ENCODE peak calls at places on chromosomes 6 and 20, in five cellular contexts. U is lung, Q is body of pancreas, A is PC-3, S is colonic mucosa. Y is an unnamed sample. For H3K4me1, the result is how much of the 10 kb centered on the place peaks cover.

GRCh38 chr6:29826271-29826670 is 1.4 kb upstream of the HLA-G start:
- DNase-seq in U (no peak), Q (no peak), A (peak), S (no peak), Y (no peak)

GRCh38 chr6:71410681-71411080 is 122.1 kb downstream of the OGFRL1 start:
- DNase-seq in U (no peak), Q (no peak), A (no peak), S (no peak), Y (no peak)

GRCh38 chr20:1938464-1939269 is 43.5 kb downstream of the SIRPA start:
- DNase-seq in U (no peak), Q (no peak), A (no peak), S (no peak), Y (peak)

GRCh38 chr6:72703093-72703492 is 81.2 kb downstream of the KCNQ5 start:
- DNase-seq in U (no peak), Q (no peak), A (no peak), S (no peak), Y (no peak)

GRCh38 chr6:35634316-35634715 is 54.4 kb downstream of the FKBP5 start:
- DNase-seq in U (no peak), Q (peak), A (no peak), S (peak), Y (no peak)

GRCh38 chr20:58048096-58048702 is 180.3 kb downstream of the ANKRD60 start:
- DNase-seq in U (peak), Q (no peak), A (peak), S (no peak), Y (no peak)

GRCh38 chr6:155883334-155883731 is 427.7 kb upstream of the NOX3 start:
- DNase-seq in U (no peak), Q (no peak), A (no peak), S (no peak), Y (no peak)

GRCh38 chr6:160519603-160520042 is 144.5 kb downstream of the LPA start:
- DNase-seq in U (no peak), Q (no peak), A (peak), S (no peak), Y (no peak)

GRCh38 chr20:41173791-41174341 is 36.5 kb downstream of the PLCG1 start:
- DNase-seq in U (no peak), Q (no peak), A (no peak), S (peak), Y (no peak)

GRCh38 chr20:48930035-48930434 is 8.5 kb downstream of the ARFGEF2 start:
- DNase-seq in U (no peak), Q (no peak), A (no peak), S (no peak), Y (no peak)

GRCh38 chr20:46126440-46127056 is 8.4 kb downstream of the CD40 start:
- DNase-seq in U (no peak), Q (no peak), A (peak), S (no peak), Y (no peak)

GRCh38 chr6:69866351-69867074 is at the start of gene COL19A1:
- DNase-seq in U (no peak), Q (peak), A (peak), S (peak), Y (peak)

GRCh38 chr20:23234311-23235078 is 116.1 kb upstream of the NXT1 start:
- DNase-seq in U (no peak), Q (no peak), A (no peak), S (no peak), Y (no peak)

GRCh38 chr6:148984516-148985056 is 237.8 kb downstream of the UST start:
- DNase-seq in U (no peak), Q (no peak), A (no peak), S (no peak), Y (no peak)

GRCh38 chr6:157194643-157195042 is 128.7 kb downstream of the TMEM242 start:
- DNase-seq in U (no peak), Q (no peak), A (peak), S (no peak), Y (no peak)

GRCh38 chr20:757509-757908 is 10.8 kb downstream of the SLC52A3 start:
- DNase-seq in U (no peak), Q (no peak), A (no peak), S (no peak), Y (no peak)

GRCh38 chr6:137698636-137699035 is 168.4 kb upstream of the TNFAIP3 start:
- DNase-seq in U (no peak), Q (peak), A (no peak), S (no peak), Y (no peak)

GRCh38 chr6:10964684-10965083 is 77.8 kb downstream of the SYCP2L start:
- DNase-seq in U (no peak), Q (no peak), A (no peak), S (no peak), Y (no peak)

GRCh38 chr6:113009682-113010081 is 662.6 kb downstream of the RFPL4B start:
- DNase-seq in U (no peak), Q (no peak), A (no peak), S (no peak), Y (no peak)

GRCh38 chr20:16699287-16699686 is 30.5 kb upstream of the SNRPB2 start:
- DNase-seq in U (no peak), Q (no peak), A (no peak), S (no peak), Y (no peak)

GRCh38 chr20:32909896-32910571 is 51.3 kb downstream of the EFCAB8 start:
- DNase-seq in U (no peak), Q (no peak), A (no peak), S (no peak), Y (no peak)

GRCh38 chr20:3659492-3660261 is 3.5 kb downstream of the GFRA4 start:
- DNase-seq in U (no peak), Q (no peak), A (no peak), S (no peak), Y (no peak)

GRCh38 chr6:87483929-87484328 is 11.2 kb downstream of the SLC35A1 start:
- DNase-seq in U (no peak), Q (no peak), A (peak), S (no peak), Y (no peak)

GRCh38 chr6:138931660-138932059 is 56.4 kb downstream of the REPS1 start:
- DNase-seq in U (no peak), Q (no peak), A (no peak), S (no peak), Y (no peak)

GRCh38 chr6:19694697-19695096 is 142.5 kb upstream of the ID4 start:
- DNase-seq in U (no peak), Q (no peak), A (no peak), S (no peak), Y (no peak)

GRCh38 chr6:2976571-2977085 is 5.3 kb upstream of the SERPINB6 start:
- DNase-seq in U (no peak), Q (no peak), A (peak), S (peak), Y (no peak)

GRCh38 chr20:58982406-58983114 is 1.5 kb downstream of the NELFCD start:
- DNase-seq in U (no peak), Q (no peak), A (no peak), S (no peak), Y (no peak)

GRCh38 chr20:46583411-46584214 is 33.2 kb upstream of the OCSTAMP start:
- DNase-seq in U (no peak), Q (no peak), A (no peak), S (no peak), Y (no peak)

GRCh38 chr6:7111095-7111690 is 3.4 kb downstream of the RREB1 start:
- DNase-seq in U (no peak), Q (no peak), A (no peak), S (no peak), Y (no peak)

GRCh38 chr20:50376888-50377459 is 133.2 kb upstream of the PTPN1 start:
- DNase-seq in U (no peak), Q (no peak), A (peak), S (no peak), Y (no peak)

GRCh38 chr6:168117942-168118341 is 38.9 kb upstream of the FRMD1 start:
- DNase-seq in U (no peak), Q (no peak), A (no peak), S (no peak), Y (no peak)

GRCh38 chr6:41732601-41733348 is 2.6 kb downstream of the TFEB start:
- DNase-seq in U (no peak), Q (peak), A (no peak), S (no peak), Y (no peak)

GRCh38 chr6:165611294-165611693 is 51.7 kb downstream of the PDE10A start:
- DNase-seq in U (no peak), Q (no peak), A (no peak), S (no peak), Y (no peak)

GRCh38 chr6:138724015-138724414 is 49.6 kb upstream of the CCDC28A start:
- DNase-seq in U (no peak), Q (peak), A (no peak), S (no peak), Y (peak)

GRCh38 chr6:3569817-3570216 is 113.0 kb upstream of the SLC22A23 start:
- DNase-seq in U (no peak), Q (no peak), A (no peak), S (no peak), Y (no peak)

GRCh38 chr20:44166008-44166407 is 21.0 kb downstream of the JPH2 start:
- DNase-seq in U (no peak), Q (no peak), A (peak), S (no peak), Y (no peak)

GRCh38 chr6:92201618-92202017 is 1217.7 kb downstream of the EPHA7 start:
- DNase-seq in U (no peak), Q (no peak), A (no peak), S (no peak), Y (no peak)

GRCh38 chr20:36470482-36471062 is 70.7 kb upstream of the MYL9 start:
- DNase-seq in U (no peak), Q (no peak), A (no peak), S (no peak), Y (no peak)

GRCh38 chr6:35181933-35182612 is 31.7 kb upstream of the SCUBE3 start:
- DNase-seq in U (peak), Q (peak), A (peak), S (peak), Y (no peak)

GRCh38 chr6:136526196-136526930 is 23.9 kb downstream of the MAP7 start:
- DNase-seq in U (peak), Q (peak), A (no peak), S (peak), Y (peak)
- TF ChIP-seq CTCF in U (no peak), Q (peak), A (no peak), S (peak), Y (no peak)

GRCh38 chr6:169917153-169917552 is 165.7 kb downstream of the ERMARD start:
- DNase-seq in U (no peak), Q (no peak), A (no peak), S (no peak), Y (no peak)
- H3K4me1 ChIP-seq in U (under half), Q (under half), A (under half), S (under half), Y (under half)

GRCh38 chr6:31888281-31889258 is 8.9 kb downstream of the EHMT2 start:
- DNase-seq in U (no peak), Q (no peak), A (peak), S (peak), Y (no peak)
- TF ChIP-seq CTCF in U (peak), Q (peak), A (peak), S (peak), Y (peak)

GRCh38 chr20:62814709-62815065 is 2.2 kb upstream of the COL9A3 start:
- DNase-seq in U (no peak), Q (no peak), A (no peak), S (no peak), Y (no peak)

GRCh38 chr20:62816879-62817873 is at the start of gene COL9A3:
- DNase-seq in U (no peak), Q (no peak), A (no peak), S (no peak), Y (no peak)

GRCh38 chr20:62817975-62818591 is 1.2 kb downstream of the COL9A3 start:
- DNase-seq in U (no peak), Q (no peak), A (no peak), S (no peak), Y (no peak)

GRCh38 chr20:62815066-62815991 is 1.5 kb upstream of the COL9A3 start:
- DNase-seq in U (no peak), Q (no peak), A (peak), S (no peak), Y (no peak)

GRCh38 chr20:62816031-62816878 is 595 bp upstream of the COL9A3 start:
- DNase-seq in U (no peak), Q (no peak), A (no peak), S (no peak), Y (no peak)
- H3K4me1 ChIP-seq in U (under half), Q (under half), A (under half), S (under half), Y (under half)

DNA sequence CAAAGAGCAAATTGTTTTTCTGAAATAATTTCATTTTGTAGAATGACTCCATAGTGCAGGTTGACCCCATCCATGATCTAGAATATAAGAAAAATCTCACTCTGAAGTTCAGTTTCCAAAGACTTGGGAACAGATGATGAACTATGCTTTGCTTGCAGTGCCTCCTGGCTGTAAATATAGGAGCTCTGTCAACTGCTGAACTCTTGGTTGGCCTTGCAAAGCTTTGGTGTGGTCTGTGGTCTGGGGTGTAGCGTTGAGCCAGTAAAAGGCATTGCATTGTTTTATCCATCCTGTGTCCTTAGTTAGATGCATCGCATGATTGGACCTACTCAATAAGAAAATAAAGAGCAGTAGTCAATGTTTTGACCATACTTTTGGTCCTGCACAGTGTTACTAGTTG is 104.0 kb downstream of the PLCB4 start:
- DNase-seq in U (no peak), Q (no peak), A (peak), S (no peak), Y (no peak)
- TF ChIP-seq CTCF in U (no peak), Q (no peak), A (peak), S (no peak), Y (no peak)

GRCh38 chr6:28808383-28808782 is 115.4 kb downstream of the TRIM27 start:
- DNase-seq in U (no peak), Q (no peak), A (no peak), S (no peak), Y (no peak)
- H3K4me1 ChIP-seq in U (under half), Q (under half), A (under half), S (under half), Y (under half)

DNA sequence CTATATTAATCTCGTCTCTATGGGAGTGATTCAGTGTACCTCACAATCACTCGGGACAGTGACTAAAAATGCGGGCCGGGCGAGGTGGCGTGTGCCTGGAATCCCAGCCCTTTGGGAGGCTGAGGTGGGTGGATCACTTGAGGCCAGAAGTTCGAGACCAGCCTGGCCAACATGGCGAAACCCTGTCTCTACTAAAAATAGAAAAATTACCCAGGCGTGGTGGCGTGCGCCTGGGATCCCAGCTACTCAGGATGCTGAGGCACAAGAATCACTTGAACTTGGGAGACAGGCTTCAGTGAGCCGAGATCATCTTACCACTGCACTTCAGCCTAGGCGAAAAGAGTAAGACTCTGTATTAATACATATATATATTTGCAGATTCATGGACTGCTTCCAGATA is 17.4 kb downstream of the POPDC3 start:
- DNase-seq in U (no peak), Q (no peak), A (no peak), S (no peak), Y (no peak)
- TF ChIP-seq CTCF in U (no peak), Q (no peak), A (no peak), S (no peak), Y (no peak)

DNA sequence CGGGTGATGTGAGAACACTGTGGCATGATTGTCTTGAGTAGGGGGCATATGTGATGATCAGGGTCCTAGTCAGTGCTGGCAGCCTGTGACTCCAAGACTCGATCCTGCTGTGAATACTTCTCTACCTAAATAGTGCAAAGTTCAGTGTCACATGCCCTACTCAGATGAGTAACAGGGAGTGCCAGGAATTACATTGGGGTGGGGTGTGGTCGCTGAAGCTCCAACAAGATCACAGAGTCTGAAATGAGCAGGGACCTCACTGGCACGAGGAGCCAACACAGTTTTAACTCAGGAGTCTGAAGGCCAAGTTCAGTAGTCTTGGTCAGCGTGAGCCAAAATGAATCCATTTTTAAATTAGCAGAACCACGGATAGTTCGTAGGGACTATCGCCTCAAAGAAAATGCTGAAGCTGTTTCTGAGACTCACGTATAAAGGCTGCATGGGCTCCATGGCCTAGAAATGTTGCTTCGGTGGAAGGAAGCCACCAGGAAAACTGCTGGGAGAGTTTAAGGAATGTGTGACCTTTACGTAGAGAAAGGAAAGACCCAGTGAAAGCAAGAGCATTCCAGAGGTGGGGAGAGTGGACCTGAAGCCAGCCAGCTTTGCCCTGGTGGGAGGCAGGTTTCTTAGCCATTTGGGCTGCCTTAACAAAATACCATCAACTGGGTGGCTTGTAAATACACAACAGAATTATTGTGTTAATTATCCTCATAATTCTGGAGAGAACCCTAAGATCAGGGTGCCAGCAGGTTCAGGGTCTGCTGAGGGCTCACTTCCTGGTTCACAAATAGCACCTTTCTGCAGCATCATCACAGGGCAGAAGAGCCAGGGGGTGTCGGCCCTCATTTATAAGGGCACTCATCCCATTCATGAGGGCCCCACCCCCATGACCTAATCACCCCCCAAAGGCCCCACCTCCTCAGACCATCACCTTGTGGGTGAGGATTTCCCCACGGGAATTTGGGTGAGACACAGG is 72.0 kb downstream of the RPP40 start:
- DNase-seq in U (no peak), Q (no peak), A (peak), S (peak), Y (no peak)
- H3K4me1 ChIP-seq in U (under half), Q (under half), A (under half), S (under half), Y (under half)

GRCh38 chr6:115545410-115545986 is 515.2 kb downstream of the FRK start:
- DNase-seq in U (no peak), Q (no peak), A (peak), S (no peak), Y (no peak)
- TF ChIP-seq CTCF in U (no peak), Q (no peak), A (peak), S (no peak), Y (no peak)

DNA sequence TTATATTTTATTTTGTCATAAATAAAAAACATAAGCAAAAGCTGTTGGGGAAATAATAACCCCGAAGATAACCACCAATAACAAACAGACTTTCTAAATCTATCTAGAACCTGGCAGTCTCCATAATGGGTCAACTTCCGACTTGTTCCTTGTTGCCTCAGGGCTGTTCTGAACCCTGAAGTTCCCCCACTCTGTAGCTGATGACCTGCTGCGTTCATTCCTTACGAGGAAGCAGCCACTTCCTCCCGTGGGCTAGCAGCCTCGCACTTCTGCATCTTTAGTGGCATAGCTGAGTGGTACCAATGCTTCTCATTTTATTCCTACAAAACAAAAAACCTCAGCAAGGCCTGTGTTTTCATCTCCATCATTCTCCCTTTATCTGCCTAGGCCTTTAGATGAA is 103.0 kb downstream of the PLEKHG1 start:
- DNase-seq in U (no peak), Q (peak), A (no peak), S (no peak), Y (no peak)
- H3K4me1 ChIP-seq in U (under half), Q (under half), A (under half), S (under half), Y (under half)